ENCODE peak calls at places on chromosomes 3 and 15, in ten cellular contexts. Y is astrocyte of the spinal cord; H is HFF-Myc; S is tibial artery; I is adrenal gland; P is cardiac fibroblast; E is RWPE1; F is fibroblast of pulmonary artery; B is CD8-positive, alpha-beta T cell; N is dorsolateral prefrontal cortex. G is an unnamed sample.

GRCh38 chr3:141242035-141242721 is 10.6 kb downstream of the PXYLP1 start:
- DNase-seq in F (peak), E (no peak), I (no peak), Y (no peak), H (no peak), S (peak), N (no peak), B (no peak), P (no peak), G (no peak)

GRCh38 chr3:196988241-196989029 is 19.8 kb upstream of the PIGZ start:
- DNase-seq in B (no peak), E (no peak), Y (no peak), S (no peak), N (peak), P (no peak), H (no peak), I (peak), F (no peak), G (no peak)

GRCh38 chr3:127829537-127829936 is 7.2 kb upstream of the MGLL start:
- DNase-seq in S (no peak), I (no peak), N (no peak), E (no peak), P (peak), F (no peak), B (no peak), H (no peak), Y (peak), G (no peak)

GRCh38 chr3:155001289-155002007 is 78.7 kb upstream of the MME start:
- DNase-seq in E (no peak), B (no peak), N (no peak), I (no peak), F (no peak), P (no peak), Y (no peak), H (no peak), S (no peak), G (no peak)

GRCh38 chr3:9630550-9631139 is 18.7 kb upstream of the MTMR14 start:
- DNase-seq in E (no peak), B (no peak), I (no peak), F (no peak), Y (no peak), S (no peak), H (no peak), N (no peak), P (no peak), G (no peak)

GRCh38 chr3:16898595-16899395 is 14.0 kb downstream of the PLCL2 start:
- DNase-seq in P (no peak), E (no peak), Y (no peak), S (no peak), F (no peak), I (no peak), H (no peak), B (no peak), N (no peak), G (no peak)

GRCh38 chr3:30084971-30085403 is 521.4 kb upstream of the TGFBR2 start:
- DNase-seq in P (no peak), S (no peak), Y (peak), F (no peak), H (no peak), E (no peak), I (no peak), N (no peak), B (no peak), G (no peak)

GRCh38 chr15:90074916-90075315 is 27.4 kb downstream of the IDH2 start:
- DNase-seq in B (no peak), E (no peak), P (no peak), F (no peak), S (no peak), I (no peak), N (no peak), H (no peak), Y (no peak), G (no peak)

GRCh38 chr3:87260270-87260669 is 16.1 kb downstream of the POU1F1 start:
- DNase-seq in N (no peak), S (peak), H (peak), B (no peak), P (peak), I (peak), Y (peak), F (peak), E (peak), G (no peak)

GRCh38 chr3:34301313-34301712 is 502.9 kb downstream of the PDCD6IP start:
- DNase-seq in H (no peak), Y (no peak), B (no peak), N (no peak), P (no peak), I (no peak), F (no peak), S (no peak), E (no peak), G (no peak)

GRCh38 chr3:182007441-182007840 is 295.7 kb downstream of the SOX2 start:
- DNase-seq in Y (no peak), E (no peak), B (no peak), S (no peak), F (no peak), I (no peak), P (no peak), H (no peak), N (no peak), G (no peak)

GRCh38 chr3:104628185-104628789 is 738.4 kb upstream of the ALCAM start:
- DNase-seq in S (no peak), N (no peak), E (peak), F (peak), P (peak), H (peak), B (no peak), Y (peak), I (no peak), G (peak)

GRCh38 chr3:117263735-117264134 is 554.2 kb downstream of the TUSC7 start:
- DNase-seq in I (no peak), H (no peak), F (no peak), Y (no peak), E (no peak), S (no peak), B (no peak), P (no peak), N (no peak), G (no peak)

GRCh38 chr3:140552898-140553297 is 125.0 kb upstream of the TRIM42 start:
- DNase-seq in S (no peak), P (peak), I (peak), B (no peak), F (no peak), H (no peak), N (no peak), Y (no peak), E (peak), G (no peak)

GRCh38 chr3:24678441-24678865 is 183.8 kb upstream of the THRB start:
- DNase-seq in F (peak), H (peak), P (peak), S (no peak), B (no peak), N (no peak), Y (peak), E (peak), I (no peak), G (no peak)

GRCh38 chr15:74788042-74788715 is 6.3 kb downstream of the CSK start:
- DNase-seq in B (no peak), I (no peak), H (no peak), S (no peak), E (no peak), F (no peak), P (no peak), N (no peak), Y (no peak), G (no peak)
- TF ChIP-seq CTCF in B (peak), I (no peak), H (no peak), S (no peak), E (no peak), F (no peak), P (no peak), N (no peak), Y (no peak), G (no peak)

DNA sequence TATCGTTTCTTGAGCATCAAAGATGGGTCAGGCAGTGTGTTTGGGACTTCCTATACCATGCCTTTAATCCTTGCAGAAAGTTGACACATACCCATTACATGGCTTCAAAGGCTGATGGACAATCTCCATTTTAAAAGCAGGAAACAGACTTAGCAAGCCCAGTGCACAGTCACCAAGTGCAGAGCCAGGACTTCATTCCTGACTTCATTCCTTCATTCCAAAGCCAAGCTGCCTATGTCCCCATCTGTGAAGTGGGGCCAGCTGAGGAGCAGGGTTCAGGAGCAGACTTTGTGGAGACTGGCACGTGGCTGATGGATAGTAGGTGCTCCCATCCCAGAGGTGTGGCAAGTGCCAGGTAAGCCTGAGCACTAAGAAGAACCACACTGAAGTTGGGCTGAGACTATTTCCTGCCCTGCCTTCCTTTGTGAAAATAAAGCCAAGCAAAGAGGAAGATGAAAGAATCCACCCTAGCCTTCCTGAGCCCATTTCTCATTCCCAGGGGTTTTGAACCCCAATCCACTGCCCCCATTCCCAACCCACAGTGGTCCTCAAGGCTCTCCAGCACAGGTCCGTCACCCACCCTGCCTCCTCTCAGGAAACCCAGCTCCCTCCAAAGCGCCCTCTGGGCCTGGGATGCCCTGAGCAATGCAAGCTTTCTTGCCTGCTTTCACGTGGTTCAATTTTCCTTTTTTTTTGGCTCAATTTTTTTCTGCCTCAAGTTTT is 1.8 kb downstream of the CX3CR1 start:
- DNase-seq in E (no peak), N (no peak), Y (no peak), P (no peak), H (no peak), S (no peak), I (no peak), B (no peak), F (no peak), G (no peak)
- TF ChIP-seq CTCF in E (no peak), N (no peak), Y (no peak), P (no peak), H (no peak), S (no peak), I (no peak), B (no peak), F (no peak), G (no peak)

GRCh38 chr3:119346076-119346496 is 51.9 kb downstream of the ARHGAP31 start:
- DNase-seq in I (no peak), H (no peak), E (no peak), Y (peak), P (no peak), N (no peak), B (no peak), S (no peak), F (no peak), G (no peak)
- TF ChIP-seq CTCF in I (no peak), H (no peak), E (no peak), Y (peak), P (no peak), N (no peak), B (no peak), S (no peak), F (no peak), G (no peak)

DNA sequence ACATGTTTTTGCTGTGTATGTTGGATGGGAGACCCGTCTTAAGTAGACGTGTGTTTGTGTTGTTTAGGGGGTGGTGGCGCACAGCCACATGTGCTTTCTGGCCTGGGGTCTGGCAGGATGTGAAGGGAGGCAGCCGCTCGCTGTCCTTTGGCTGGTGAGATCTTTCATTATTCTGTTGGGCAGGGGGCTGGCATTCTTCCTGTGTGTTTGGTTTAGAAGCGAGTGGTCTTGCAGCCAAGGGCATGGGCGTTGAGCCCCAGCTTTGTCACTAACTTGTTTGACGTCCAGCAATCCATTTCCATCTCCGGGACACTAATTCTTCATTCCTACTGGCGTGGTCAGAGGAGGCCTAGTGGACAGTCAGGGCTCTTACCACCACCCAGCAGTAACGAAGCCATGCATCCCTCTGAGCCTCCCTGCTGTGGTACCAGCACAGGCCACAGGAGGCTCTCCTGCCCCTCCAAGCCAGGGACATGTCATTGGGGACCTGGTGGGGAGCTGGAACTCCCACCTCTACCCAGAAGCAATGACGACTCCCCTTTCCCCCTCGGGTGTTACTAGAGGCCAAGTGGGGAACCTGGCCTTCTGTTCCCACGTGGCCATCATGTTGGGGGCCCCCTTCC is 10.7 kb downstream of the THSD4 start:
- DNase-seq in F (no peak), B (no peak), P (no peak), I (no peak), S (no peak), Y (no peak), H (no peak), E (no peak), N (no peak), G (no peak)
- TF ChIP-seq CTCF in F (peak), B (no peak), P (peak), I (peak), S (peak), Y (peak), H (peak), E (no peak), N (no peak), G (no peak)

GRCh38 chr3:12722205-12722604 is 36.9 kb downstream of the TMEM40 start:
- DNase-seq in N (no peak), P (no peak), H (no peak), F (no peak), E (no peak), I (no peak), Y (no peak), S (no peak), B (no peak), G (no peak)
- TF ChIP-seq CTCF in N (no peak), P (no peak), H (no peak), F (no peak), E (no peak), I (no peak), Y (no peak), S (no peak), B (no peak), G (no peak)

G was measured in D721Med.